ENCODE peak calls at places on chromosomes 2 and 18, in six cellular contexts. Q is fibroblast of lung, G is Peyer's patch, K is ovary, Y is adrenal gland, H is endothelial cell of umbilical vein. U is an unnamed sample. For H3K4me1, the result is how much of the 10 kb centered on the place peaks cover.

GRCh38 chr2:190792956-190793888 is 87.4 kb upstream of the GLS start:
- DNase-seq in G (no peak), Y (no peak), H (no peak), K (no peak), Q (no peak), U (no peak)

GRCh38 chr2:181784556-181784955 is 104.2 kb upstream of the NEUROD1 start:
- DNase-seq in G (no peak), Q (peak), Y (no peak), H (peak), K (no peak), U (no peak)

GRCh38 chr2:20755132-20755800 is 67.6 kb downstream of the LDAH start:
- DNase-seq in H (peak), G (no peak), Q (peak), K (no peak), Y (no peak), U (no peak)

GRCh38 chr2:44267269-44268258 is 7.7 kb upstream of the SLC3A1 start:
- DNase-seq in Q (peak), G (no peak), K (no peak), H (no peak), Y (peak), U (no peak)

GRCh38 chr2:127439343-127439742 is 21.1 kb downstream of the PROC start:
- DNase-seq in Q (no peak), Y (no peak), H (no peak), K (no peak), G (no peak), U (no peak)

GRCh38 chr2:170929686-170930050 is 615 bp downstream of the GORASP2 start:
- DNase-seq in Q (peak), Y (peak), K (no peak), G (peak), H (peak), U (peak)

GRCh38 chr2:148928395-148928794 is 53.4 kb downstream of the KIF5C start:
- DNase-seq in Q (no peak), G (no peak), H (no peak), Y (no peak), K (no peak), U (no peak)

GRCh38 chr2:157420771-157421323 is 23.0 kb downstream of the CYTIP start:
- DNase-seq in Q (peak), Y (no peak), H (no peak), K (no peak), G (no peak), U (no peak)

GRCh38 chr2:64367444-64367843 is 86.5 kb upstream of the LGALSL start:
- DNase-seq in K (no peak), G (no peak), Q (no peak), H (no peak), Y (no peak), U (no peak)

GRCh38 chr18:77116201-77117080 is 16.1 kb downstream of the MBP start:
- DNase-seq in Q (no peak), H (no peak), Y (no peak), K (no peak), G (peak), U (no peak)

GRCh38 chr2:88739985-88740600 is 48.6 kb downstream of the RPIA start:
- DNase-seq in Q (peak), H (peak), Y (peak), G (peak), K (peak), U (peak)

GRCh38 chr2:101821059-101821805 is 123.7 kb downstream of the MAP4K4 start:
- DNase-seq in Q (no peak), Y (no peak), K (no peak), G (no peak), H (no peak), U (no peak)

GRCh38 chr2:158586491-158586890 is 129.7 kb downstream of the PKP4 start:
- DNase-seq in H (no peak), Y (no peak), Q (peak), K (no peak), G (no peak), U (no peak)

GRCh38 chr2:37795938-37796337 is 124.5 kb upstream of the CDC42EP3 start:
- DNase-seq in G (no peak), H (no peak), Q (peak), K (no peak), Y (no peak), U (no peak)

GRCh38 chr2:37344453-37345361 is at the start of gene QPCT:
- DNase-seq in Y (peak), K (peak), G (peak), Q (peak), H (peak), U (peak)

GRCh38 chr2:170106441-170106840 is 71.5 kb upstream of the MYO3B start:
- DNase-seq in G (no peak), H (no peak), K (no peak), Y (no peak), Q (no peak), U (no peak)

GRCh38 chr2:192060161-192060560 is 134.6 kb downstream of the TMEFF2 start:
- DNase-seq in K (no peak), Q (no peak), H (no peak), G (no peak), Y (no peak), U (no peak)

GRCh38 chr2:164766217-164766616 is 75.4 kb downstream of the COBLL1 start:
- DNase-seq in K (no peak), Q (no peak), H (no peak), Y (no peak), G (no peak), U (no peak)

GRCh38 chr18:38301621-38302020 is 736.0 kb upstream of the CELF4 start:
- DNase-seq in Y (no peak), H (no peak), K (no peak), Q (no peak), G (no peak), U (no peak)

GRCh38 chr2:48531141-48531648 is 1.2 kb downstream of the STON1 start:
- DNase-seq in Y (no peak), H (peak), G (no peak), Q (peak), K (no peak), U (no peak)

GRCh38 chr2:96842600-96842999 is 1.2 kb downstream of the ANKRD23 start:
- DNase-seq in H (no peak), K (no peak), Q (no peak), Y (no peak), G (no peak), U (no peak)

GRCh38 chr2:57373530-57373929 is 673.1 kb upstream of the VRK2 start:
- DNase-seq in K (no peak), G (no peak), H (peak), Q (peak), Y (no peak), U (no peak)

GRCh38 chr18:74517236-74517630 is 17.1 kb upstream of the CNDP1 start:
- DNase-seq in Q (no peak), H (no peak), K (no peak), G (peak), Y (no peak), U (no peak)

DNA sequence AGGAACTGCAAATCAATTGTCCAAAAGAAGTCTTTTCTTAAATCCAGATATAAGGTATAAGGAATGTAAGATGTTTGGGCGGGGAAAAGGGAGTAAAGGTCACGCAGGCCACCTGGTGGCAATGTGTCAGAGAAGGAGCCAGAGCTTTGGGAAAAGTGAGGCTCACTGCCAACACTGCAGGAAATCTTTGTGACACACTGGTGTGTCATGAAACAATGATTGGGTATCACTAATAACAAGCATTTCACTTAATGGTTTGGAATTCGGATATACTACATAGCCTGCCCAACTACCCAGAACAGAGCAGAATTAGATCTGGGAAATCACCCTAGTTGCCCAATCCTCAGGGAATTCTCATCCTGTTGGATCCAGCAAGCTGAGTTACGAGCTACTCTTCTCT is 61.0 kb downstream of the RBMS1 start:
- DNase-seq in H (peak), Y (no peak), Q (peak), G (no peak), K (no peak), U (no peak)
- TF ChIP-seq CTCF in H (no peak), Y (no peak), Q (no peak), G (no peak), K (no peak), U (no peak)

GRCh38 chr18:9174302-9174701 is 37.7 kb downstream of the ANKRD12 start:
- DNase-seq in Y (no peak), K (no peak), Q (no peak), H (no peak), G (no peak), U (no peak)
- H3K4me1 ChIP-seq in Y (under half), K (under half), Q (under half), H (under half), G (under half), U (under half)

GRCh38 chr2:18987021-18987420 is 371.4 kb downstream of the OSR1 start:
- DNase-seq in K (no peak), H (no peak), Y (no peak), Q (no peak), G (no peak), U (no peak)
- H3K27ac ChIP-seq in K (no peak), H (no peak), Y (no peak), Q (peak), G (no peak), U (no peak)

DNA sequence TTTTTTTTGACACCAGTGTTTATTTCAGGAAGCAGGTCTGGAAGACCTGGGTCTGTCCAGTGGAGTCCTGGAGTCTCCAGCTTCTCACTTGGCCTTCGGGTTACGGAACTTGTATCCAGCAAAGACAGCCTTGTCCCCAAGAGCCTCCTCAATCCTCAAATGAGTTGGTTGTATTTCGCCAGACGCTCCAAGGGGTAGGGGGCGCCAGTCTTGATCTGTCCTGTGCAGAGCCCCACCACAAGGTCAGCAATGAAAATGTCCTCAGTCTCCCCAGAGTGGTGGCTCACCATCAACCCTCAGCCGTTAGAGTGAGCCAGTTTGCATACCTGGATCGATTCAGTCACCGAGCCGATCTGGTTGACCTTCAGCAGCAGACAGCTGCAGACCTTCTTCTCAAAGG is 21.9 kb downstream of the ASXL2 start:
- DNase-seq in Y (no peak), K (no peak), H (no peak), Q (no peak), G (no peak), U (no peak)
- TF ChIP-seq CTCF in Y (no peak), K (no peak), H (no peak), Q (no peak), G (no peak), U (no peak)

DNA sequence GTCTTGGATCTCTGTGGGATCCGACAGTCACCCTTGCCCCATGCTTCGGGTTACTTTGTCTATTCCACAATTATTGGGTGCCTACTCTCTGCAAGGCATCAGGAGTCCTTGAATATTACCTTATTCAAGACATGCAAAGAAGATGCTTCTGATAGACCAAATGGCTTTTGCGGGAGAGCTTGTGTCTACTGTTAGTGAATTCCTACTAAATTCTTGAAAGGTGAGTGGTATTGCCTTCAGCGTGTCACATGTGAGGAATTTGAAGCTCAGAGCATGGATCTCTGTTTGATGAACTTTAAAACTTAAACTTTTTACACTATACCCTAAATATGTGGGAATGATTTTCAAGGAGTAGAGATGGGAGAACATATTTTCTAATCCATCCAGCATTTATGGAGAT is 184.4 kb downstream of the LTBP1 start:
- DNase-seq in Q (no peak), H (no peak), G (no peak), Y (no peak), K (no peak), U (no peak)
- H3K4me1 ChIP-seq in Q (under half), H (under half), G (under half), Y (under half), K (under half), U (under half)

GRCh38 chr2:193112986-193113385 is 918.3 kb upstream of the TMEFF2 start:
- DNase-seq in K (no peak), Y (no peak), Q (no peak), G (no peak), H (no peak), U (no peak)
- H3K27ac ChIP-seq in K (no peak), Y (no peak), Q (no peak), G (no peak), H (no peak), U (no peak)

GRCh38 chr2:227578642-227579041 is 20.1 kb upstream of the SCYGR2 start:
- DNase-seq in Y (no peak), K (no peak), G (no peak), H (no peak), Q (no peak), U (no peak)
- TF ChIP-seq CTCF in Y (no peak), K (no peak), G (no peak), H (no peak), Q (no peak), U (no peak)